ENCODE peak calls at places on chromosomes 6 and 20, in four cellular contexts. E is A549, D is IMR-90, Y is K562. H is an unnamed sample.

GRCh38 chr6:149026530-149026942 is 279.7 kb downstream of the UST start:
- DNase-seq in E (no peak), D (peak; percentile 98), Y (peak; percentile 69), H (peak; percentile 48)

GRCh38 chr20:24959591-24960301 is 10.7 kb downstream of the CST7 start:
- DNase-seq in D (no peak), E (no peak), Y (no peak), H (no peak)

GRCh38 chr6:34275128-34275804 is 26.5 kb upstream of the SMIM29 start:
- DNase-seq in Y (no peak), E (no peak), D (no peak), H (no peak)

GRCh38 chr20:20231528-20232298 is 136.2 kb upstream of the INSM1 start:
- DNase-seq in Y (no peak), E (no peak), D (no peak), H (no peak)

GRCh38 chr6:90303037-90303436 is 6.4 kb upstream of the BACH2 start:
- DNase-seq in D (no peak), Y (no peak), E (no peak), H (no peak)

GRCh38 chr20:63280929-63281545 is 8.4 kb downstream of the ARFGAP1 start:
- DNase-seq in E (peak; percentile 49), Y (no peak), D (no peak), H (no peak)

GRCh38 chr20:4195499-4195898 is 180.1 kb upstream of the RNF24 start:
- DNase-seq in E (peak; percentile 52), Y (peak; percentile 37), D (peak; percentile 18), H (peak; percentile 61)

GRCh38 chr20:6348908-6349307 is 226.1 kb upstream of the FERMT1 start:
- DNase-seq in D (no peak), E (no peak), Y (no peak), H (no peak)

GRCh38 chr20:32685541-32686529 is 12.1 kb upstream of the C20orf203 start:
- DNase-seq in D (peak; percentile 93), Y (peak; percentile 25), E (no peak), H (peak; percentile 100)

GRCh38 chr20:62111148-62111547 is 11.1 kb upstream of the LSM14B start:
- DNase-seq in E (no peak), D (no peak), Y (no peak), H (no peak)

GRCh38 chr20:37475258-37475657 is 45.8 kb upstream of the NNAT start:
- DNase-seq in E (no peak), D (no peak), Y (no peak), H (no peak)

GRCh38 chr20:59723108-59723500 is 118.8 kb downstream of the PHACTR3 start:
- DNase-seq in Y (no peak), E (no peak), D (no peak), H (no peak)

GRCh38 chr20:31704225-31705119 is 18.2 kb downstream of the BCL2L1 start:
- DNase-seq in Y (no peak), E (peak; percentile 75), D (peak; percentile 66), H (peak; percentile 100)

GRCh38 chr20:12306107-12306506 is 388.4 kb downstream of the BTBD3 start:
- DNase-seq in Y (no peak), E (no peak), D (no peak), H (no peak)

GRCh38 chr6:123794799-123795198 is 8.9 kb upstream of the NKAIN2 start:
- DNase-seq in Y (no peak), E (no peak), D (no peak), H (no peak)

GRCh38 chr6:132746049-132746448 is 11.7 kb downstream of the VNN2 start:
- DNase-seq in D (no peak), E (no peak), Y (no peak), H (no peak)

GRCh38 chr20:5788385-5788895 is 38.2 kb downstream of the SHLD1 start:
- DNase-seq in Y (peak; percentile 74), E (peak; percentile 80), D (peak; percentile 91), H (peak; percentile 94)

GRCh38 chr20:62087227-62087626 is 21.5 kb upstream of the TAF4 start:
- DNase-seq in D (no peak), Y (no peak), E (no peak), H (no peak)

GRCh38 chr6:161011509-161012480 is 20.2 kb downstream of the MAP3K4 start:
- DNase-seq in E (no peak), D (peak; percentile 17), Y (no peak), H (no peak)

GRCh38 chr6:140017470-140017869 is 643.0 kb upstream of the CITED2 start:
- DNase-seq in E (no peak), D (no peak), Y (no peak), H (no peak)

GRCh38 chr6:107646176-107646575 is 156.3 kb downstream of the SOBP start:
- DNase-seq in D (no peak), E (no peak), Y (no peak), H (no peak)

GRCh38 chr6:38796006-38796405 is 80.9 kb downstream of the DNAH8 start:
- DNase-seq in D (no peak), E (no peak), Y (no peak), H (no peak)

GRCh38 chr6:55925292-55925691 is 49.9 kb upstream of the BMP5 start:
- DNase-seq in E (peak; percentile 6), D (peak; percentile 94), Y (no peak), H (no peak)

GRCh38 chr6:6008648-6009421 is 2.1 kb upstream of the NRN1 start:
- DNase-seq in D (no peak), Y (peak; percentile 97), E (peak; percentile 68), H (peak; percentile 23)

GRCh38 chr20:34997171-34997570 is 41.5 kb downstream of the MYH7B start:
- DNase-seq in Y (no peak), E (no peak), D (peak; percentile 15), H (no peak)

GRCh38 chr6:169231790-169232506 is 21.7 kb downstream of the THBS2 start:
- DNase-seq in Y (no peak), E (no peak), D (no peak), H (no peak)

GRCh38 chr20:47392721-47393073 is 36.2 kb upstream of the ZMYND8 start:
- DNase-seq in Y (no peak), D (peak; percentile 47), E (no peak), H (no peak)

GRCh38 chr20:50724851-50725721 is 6.3 kb upstream of the PARD6B start:
- DNase-seq in E (peak; percentile 73), D (peak; percentile 96), Y (peak; percentile 80), H (peak; percentile 54)

GRCh38 chr6:108793449-108794134 is 54.6 kb upstream of the ARMC2 start:
- DNase-seq in D (no peak), Y (no peak), E (no peak), H (peak; percentile 17)

GRCh38 chr20:25044261-25044560 is 13.7 kb downstream of the ACSS1 start:
- DNase-seq in E (no peak), Y (no peak), D (no peak), H (no peak)

GRCh38 chr20:15576401-15576800 is 996.8 kb downstream of the KIF16B start:
- DNase-seq in E (no peak), Y (no peak), D (peak; percentile 26), H (no peak)

DNA sequence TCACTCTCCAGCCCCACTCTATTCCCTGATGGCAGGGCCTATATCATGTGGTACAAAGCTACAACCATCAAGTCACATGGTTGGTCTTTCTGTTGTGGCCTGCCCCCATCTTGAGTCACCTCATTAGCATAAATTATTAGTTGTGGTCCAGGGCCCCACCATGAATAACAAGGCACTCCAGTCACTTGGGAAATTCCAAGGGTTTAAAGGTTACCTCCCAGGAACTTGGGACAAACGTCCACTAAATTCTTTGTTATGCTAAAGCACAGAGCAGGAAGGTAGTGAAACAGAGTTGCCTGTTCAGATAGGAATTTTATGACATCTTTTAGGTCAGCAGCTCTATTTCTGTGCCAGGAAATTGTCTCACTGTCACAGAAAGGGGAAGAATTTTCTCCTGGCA is 193.7 kb downstream of the SLC35F1 start:
- DNase-seq in D (no peak), Y (no peak), E (no peak), H (no peak)
- TF ChIP-seq MAZ in D (no peak), Y (no peak), E (no peak), H (no peak)

DNA sequence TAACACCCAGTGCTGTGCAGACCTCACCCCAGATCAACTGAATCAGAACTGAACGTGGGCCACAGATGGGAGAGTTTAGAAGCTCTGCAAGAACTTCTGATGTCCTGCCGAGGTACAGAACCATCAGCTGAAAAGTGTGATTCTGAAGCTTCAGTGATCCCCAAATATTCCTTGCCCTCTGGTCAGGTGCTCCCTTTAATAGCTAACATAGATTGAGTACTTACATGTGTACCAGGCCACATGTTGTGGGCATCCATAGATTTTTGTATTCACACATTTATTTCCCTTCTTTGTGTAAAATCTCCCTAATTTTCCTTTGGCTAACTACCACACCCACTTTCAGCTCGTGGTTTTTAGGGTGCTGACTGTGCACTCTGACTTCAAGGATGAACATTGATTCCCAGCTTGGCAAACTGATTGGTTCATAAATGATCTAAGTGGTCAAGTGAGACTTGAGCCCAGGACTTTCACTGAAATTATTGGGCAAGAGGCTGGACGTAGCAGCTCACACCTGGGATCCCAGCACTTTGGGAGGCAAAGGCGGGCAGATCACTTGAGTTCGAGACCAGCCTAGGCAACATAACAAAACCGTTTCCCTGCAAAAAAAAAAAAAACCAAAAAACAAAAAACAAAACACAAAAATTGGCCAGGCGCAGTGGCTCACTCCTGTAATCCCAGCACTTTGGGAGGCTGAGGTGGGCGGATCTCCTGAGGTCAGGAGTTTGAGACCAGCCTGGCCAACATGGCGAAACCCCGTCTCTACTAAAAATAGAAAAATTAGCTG is 162.2 kb downstream of the BCAS1 start:
- DNase-seq in D (no peak), Y (no peak), E (no peak), H (no peak)
- H3K4me1 ChIP-seq in D (peaks cover 6% of the 10 kb centered on the region), Y (peaks cover 17% of the 10 kb centered on the region), E (peaks cover 27% of the 10 kb centered on the region), H (peaks cover 28% of the 10 kb centered on the region)

DNA sequence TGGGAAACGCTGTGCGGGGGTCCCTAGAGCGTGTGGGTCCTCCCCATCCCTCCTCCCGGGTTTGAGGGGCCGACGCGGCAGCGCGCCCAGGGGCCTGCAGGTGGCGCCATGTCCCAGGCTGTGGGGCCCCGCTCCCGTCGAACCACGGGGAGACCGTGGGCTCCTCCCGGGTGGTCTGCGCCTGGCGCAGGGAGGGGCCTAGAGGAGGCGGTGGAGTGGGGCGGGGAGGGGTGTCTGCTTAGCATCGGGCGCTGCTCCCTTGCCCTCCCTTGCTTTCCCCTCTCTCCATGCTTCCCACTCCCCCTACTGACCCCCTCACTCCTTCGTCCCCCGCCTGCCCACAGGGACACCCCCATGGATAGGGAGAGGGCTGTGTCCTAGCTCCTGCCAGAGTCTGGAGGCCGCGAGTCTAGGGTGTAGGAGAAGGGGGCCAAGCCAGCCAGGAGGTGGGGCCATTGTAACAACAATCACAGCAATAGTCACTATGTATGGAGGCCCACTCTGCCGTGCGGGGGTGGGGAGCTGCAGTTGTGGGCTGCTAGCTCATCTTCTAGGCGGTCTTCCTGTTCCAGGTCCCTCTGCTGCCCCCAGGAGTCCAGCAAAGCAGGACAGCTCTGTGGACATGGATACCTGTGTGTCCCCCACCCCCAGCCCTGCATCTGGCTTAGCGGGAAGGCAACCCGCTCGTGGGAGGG is 51.7 kb downstream of the CHMP4B start:
- DNase-seq in D (peak; percentile 78), E (peak; percentile 55), Y (peak; percentile 86), H (peak; percentile 76)
- TF ChIP-seq MAZ in D (peak; percentile 29), E (no peak), Y (peak; percentile 39), H (peak; percentile 54)

GRCh38 chr6:136550330-136551071 is at the start of gene MAP7:
- DNase-seq in D (peak; percentile 18), Y (peak; percentile 92), E (peak; percentile 58), H (no peak)
- H3K4me1 ChIP-seq in D (peaks cover 3% of the 10 kb centered on the region), Y (peaks cover 17% of the 10 kb centered on the region), E (peaks cover 36% of the 10 kb centered on the region), H (no peaks in the 10 kb centered on the region)

DNA sequence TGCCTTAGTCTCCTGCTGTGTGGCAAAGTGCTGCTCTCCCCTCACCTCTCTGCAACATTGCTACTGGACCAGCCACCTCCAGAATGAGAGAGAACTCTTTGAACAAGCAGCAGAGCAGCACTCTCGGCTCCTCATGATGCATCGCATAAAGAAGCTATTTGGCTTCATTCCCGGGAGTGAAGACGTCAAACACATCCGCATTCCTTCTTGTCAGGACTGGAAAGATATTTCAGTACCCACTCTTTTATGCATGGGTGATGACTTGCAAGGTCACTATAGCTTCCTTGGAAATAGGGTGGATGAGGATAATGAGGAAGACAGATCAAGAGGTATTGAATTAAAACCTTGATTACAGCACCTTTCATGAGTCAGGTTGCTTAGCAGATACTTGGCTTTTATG is 4.3 kb downstream of the CALHM4 start:
- DNase-seq in Y (no peak), E (peak; percentile 43), D (peak; percentile 98), H (peak; percentile 22)
- TF ChIP-seq MAZ in Y (no peak), E (no peak), D (no peak), H (no peak)

H was measured in HepG2.